ENCODE peak calls at places on chromosomes 4 and X, in ten cellular contexts. R is dorsolateral prefrontal cortex; J is right cardiac atrium; F is GM12892; S is breast epithelium; C is GM12865; M is heart right ventricle; V is stimulated activated CD4-positive, alpha-beta T cell treated with anti-CD3 and anti-CD28 coated beads, Interleukin-12 subunit alpha, Interleukin-12 subunit beta, amount 100 ng/mL, for 4 hours; O is NT2/D1; Z is ureter. I is an unnamed sample.
A peak's percentile ranks its signal among the peaks of the same experiment; 100 is the strongest.

GRCh38 chr4:132071815-132072214 is 1077.3 kb upstream of the PCDH10 start:
- DNase-seq in R (no peak), J (no peak), F (no peak), S (no peak), C (no peak), M (no peak), V (no peak), O (no peak), Z (no peak), I (no peak)

GRCh38 chr4:159206427-159206871 is 103.6 kb downstream of the RAPGEF2 start:
- DNase-seq in R (no peak), J (no peak), F (peak; percentile 12), S (no peak), C (peak; percentile 88), M (no peak), V (peak; percentile 48), O (no peak), Z (no peak), I (no peak)

GRCh38 chrX:115362334-115363095 is 73.0 kb downstream of the LUZP4 start:
- DNase-seq in R (no peak), J (no peak), F (no peak), S (no peak), C (peak; percentile 28), M (no peak), V (no peak), O (no peak), Z (no peak), I (no peak)

GRCh38 chrX:78514852-78515251 is 144.3 kb downstream of the RTL3 start:
- DNase-seq in R (no peak), J (no peak), F (no peak), S (no peak), C (peak; percentile 9), M (no peak), V (no peak), O (peak; percentile 90), Z (no peak), I (no peak)

GRCh38 chr4:153722036-153722435 is 37.8 kb downstream of the RNF175 start:
- DNase-seq in R (no peak), J (no peak), F (no peak), S (no peak), C (no peak), M (no peak), V (no peak), O (no peak), Z (no peak), I (no peak)

GRCh38 chr4:185637162-185637875 is 102.0 kb upstream of the PDLIM3 start:
- DNase-seq in R (no peak), J (no peak), F (no peak), S (peak; percentile 42), C (no peak), M (no peak), V (no peak), O (no peak), Z (no peak), I (no peak)

GRCh38 chr4:173243321-173243720 is 74.7 kb downstream of the GALNT7 start:
- DNase-seq in R (no peak), J (no peak), F (no peak), S (no peak), C (no peak), M (no peak), V (no peak), O (no peak), Z (no peak), I (no peak)

GRCh38 chrX:56729152-56729557 is at the start of gene NBDY:
- DNase-seq in R (peak; percentile 49), J (peak; percentile 22), F (no peak), S (peak; percentile 21), C (peak; percentile 57), M (peak; percentile 36), V (peak; percentile 6), O (peak; percentile 23), Z (peak; percentile 49), I (no peak)

GRCh38 chr4:151418385-151418784 is 9.4 kb downstream of the FHIP1A start:
- DNase-seq in R (no peak), J (no peak), F (no peak), S (no peak), C (no peak), M (no peak), V (no peak), O (no peak), Z (no peak), I (no peak)

GRCh38 chrX:727738-728621 is 97.4 kb downstream of the SHOX start:
- DNase-seq in R (no peak), J (no peak), F (no peak), S (no peak), C (no peak), M (no peak), V (peak; percentile 2), O (peak; percentile 33), Z (peak; percentile 33), I (no peak)

GRCh38 chr4:68406479-68406859 is 40.8 kb upstream of the TMPRSS11E start:
- DNase-seq in R (no peak), J (no peak), F (no peak), S (no peak), C (no peak), M (no peak), V (no peak), O (no peak), Z (no peak), I (no peak)

GRCh38 chrX:119756926-119757635 is 1.3 kb upstream of the SOWAHD start:
- DNase-seq in R (peak; percentile 2), J (no peak), F (no peak), S (no peak), C (peak; percentile 70), M (no peak), V (no peak), O (no peak), Z (no peak), I (no peak)